ENCODE peak calls at places on chromosomes 1 and 21, in seven cellular contexts. O is PC-3; I is left ventricle myocardium inferior; A is CD4-positive, alpha-beta memory T cell; Z is upper lobe of right lung; B is OCI-LY7; T is lower lobe of right lung. E is an unnamed sample.
A peak's percentile ranks its signal among the peaks of the same experiment; 100 is the strongest.

GRCh38 chr1:111320066-111320879 is 29.6 kb downstream of the CHIA start:
- DNase-seq in Z (no peak), T (no peak), B (no peak), A (no peak), O (no peak), I (no peak), E (no peak)

GRCh38 chr1:28910379-28911125 is 3.8 kb upstream of the EPB41 start:
- DNase-seq in I (no peak), B (no peak), T (no peak), O (no peak), A (no peak), Z (no peak), E (no peak)

GRCh38 chr1:59455206-59455605 is 158.3 kb downstream of the FGGY start:
- DNase-seq in B (no peak), Z (no peak), O (peak; percentile 78), I (no peak), A (no peak), T (no peak), E (no peak)

GRCh38 chr1:228085287-228085926 is 2.9 kb downstream of the ARF1 start:
- DNase-seq in O (peak; percentile 45), A (no peak), I (peak; percentile 21), T (peak; percentile 49), B (no peak), Z (peak; percentile 64), E (no peak)

GRCh38 chr21:25638634-25639166 is 358 bp upstream of the JAM2 start:
- DNase-seq in T (no peak), I (no peak), B (peak; percentile 13), O (no peak), A (no peak), Z (no peak), E (no peak)

GRCh38 chr1:236066828-236067386 is 2.0 kb upstream of the NID1 start:
- DNase-seq in A (peak; percentile 90), O (no peak), B (no peak), Z (peak; percentile 79), T (peak; percentile 79), I (peak; percentile 72), E (peak; percentile 94)

GRCh38 chr1:62685431-62685859 is 2.7 kb downstream of the DOCK7 start:
- DNase-seq in O (peak; percentile 12), Z (no peak), B (no peak), A (no peak), T (no peak), I (no peak), E (no peak)

GRCh38 chr1:228140724-228141081 is 624 bp downstream of the GUK1 start:
- DNase-seq in Z (no peak), I (no peak), B (peak; percentile 26), T (no peak), O (no peak), A (no peak), E (no peak)

GRCh38 chr1:188937965-188938551 is 1539.6 kb downstream of the BRINP3 start:
- DNase-seq in T (no peak), Z (no peak), B (no peak), O (peak; percentile 16), I (no peak), A (no peak), E (no peak)

GRCh38 chr1:10841059-10841458 is 44.6 kb upstream of the CASZ1 start:
- DNase-seq in O (no peak), B (no peak), A (no peak), T (no peak), I (no peak), Z (no peak), E (no peak)

GRCh38 chr1:11564237-11564636 is 85.3 kb downstream of the DISP3 start:
- DNase-seq in I (no peak), O (no peak), A (no peak), T (no peak), B (no peak), Z (no peak), E (no peak)

GRCh38 chr1:58246549-58246948 is 300.0 kb downstream of the OMA1 start:
- DNase-seq in B (no peak), T (no peak), O (no peak), I (no peak), A (no peak), Z (no peak), E (no peak)

GRCh38 chr1:1092149-1092855 is 18.2 kb upstream of the RNF223 start:
- DNase-seq in I (peak; percentile 11), Z (peak; percentile 63), A (no peak), T (peak; percentile 39), B (no peak), O (no peak), E (no peak)

GRCh38 chr1:155026588-155026987 is 7.0 kb downstream of the DCST2 start:
- DNase-seq in I (no peak), B (no peak), Z (no peak), A (no peak), T (no peak), O (peak; percentile 71), E (no peak)

GRCh38 chr1:164784960-164785359 is 226.0 kb downstream of the PBX1 start:
- DNase-seq in B (no peak), T (no peak), Z (no peak), O (no peak), I (no peak), A (no peak), E (no peak)

GRCh38 chr1:195113471-195113870 is 1494.8 kb downstream of the KCNT2 start:
- DNase-seq in I (no peak), Z (no peak), O (no peak), B (no peak), T (no peak), A (no peak), E (no peak)

GRCh38 chr1:106523448-106523847 is 533.0 kb upstream of the PRMT6 start:
- DNase-seq in I (no peak), Z (no peak), A (no peak), O (no peak), T (no peak), B (no peak), E (no peak)

GRCh38 chr1:23101891-23102688 is 66.6 kb downstream of the LUZP1 start:
- DNase-seq in O (peak; percentile 85), A (no peak), Z (no peak), T (no peak), I (no peak), B (no peak), E (no peak)

GRCh38 chr1:195141294-195141693 is 1466.9 kb downstream of the KCNT2 start:
- DNase-seq in O (no peak), B (peak; percentile 3), A (no peak), Z (no peak), T (no peak), I (no peak), E (no peak)

GRCh38 chr1:173016409-173016808 is 34.3 kb downstream of the TNFSF18 start:
- DNase-seq in I (no peak), A (no peak), T (no peak), O (no peak), Z (no peak), B (no peak), E (no peak)
- H3K4me1 ChIP-seq in I (no peaks in the 10 kb centered on the region), A (no peaks in the 10 kb centered on the region), T (no peaks in the 10 kb centered on the region), O (no peaks in the 10 kb centered on the region), Z (no peaks in the 10 kb centered on the region), B (peaks cover 56% of the 10 kb centered on the region), E (no peaks in the 10 kb centered on the region)

GRCh38 chr1:48229309-48229708 is 6.8 kb downstream of the SLC5A9 start:
- DNase-seq in B (no peak), A (no peak), T (no peak), O (no peak), I (no peak), Z (no peak), E (no peak)

GRCh38 chr1:48225579-48225978 is 3.1 kb downstream of the SLC5A9 start:
- DNase-seq in O (no peak), A (no peak), I (no peak), B (no peak), T (no peak), Z (no peak), E (no peak)

GRCh38 chr1:48227165-48228013 is 4.9 kb downstream of the SLC5A9 start:
- DNase-seq in Z (no peak), I (no peak), T (no peak), B (peak; percentile 58), A (no peak), O (no peak), E (no peak)

GRCh38 chr1:48232722-48233121 is 10.2 kb downstream of the SLC5A9 start:
- DNase-seq in B (no peak), A (no peak), I (no peak), Z (no peak), O (no peak), T (no peak), E (no peak)

GRCh38 chr1:48228156-48228555 is 5.6 kb downstream of the SLC5A9 start:
- DNase-seq in T (no peak), Z (no peak), O (no peak), A (no peak), I (no peak), B (no peak), E (no peak)
- H3K4me3 ChIP-seq in T (no peak overlapping the region), Z (no peak overlapping the region), O (no peak overlapping the region), A (no peak overlapping the region), I (no peak overlapping the region), B (no peak overlapping the region), E (no peak overlapping the region)

GRCh38 chr21:43975469-43976098 is 36.5 kb upstream of the TRAPPC10 start:
- DNase-seq in I (peak; percentile 76), T (peak; percentile 86), Z (peak; percentile 89), A (peak; percentile 83), B (peak; percentile 71), O (peak; percentile 78), E (peak; percentile 87)

GRCh38 chr21:43976661-43977060 is 35.4 kb upstream of the TRAPPC10 start:
- DNase-seq in O (peak; percentile 45), T (no peak), B (no peak), Z (no peak), A (no peak), I (no peak), E (no peak)

GRCh38 chr21:43972850-43973633 is 39.1 kb upstream of the TRAPPC10 start:
- DNase-seq in B (no peak), T (no peak), Z (no peak), A (no peak), I (no peak), O (no peak), E (no peak)

GRCh38 chr21:43973634-43973955 is 38.5 kb upstream of the TRAPPC10 start:
- DNase-seq in A (no peak), B (no peak), O (no peak), T (no peak), Z (no peak), I (no peak), E (no peak)

DNA sequence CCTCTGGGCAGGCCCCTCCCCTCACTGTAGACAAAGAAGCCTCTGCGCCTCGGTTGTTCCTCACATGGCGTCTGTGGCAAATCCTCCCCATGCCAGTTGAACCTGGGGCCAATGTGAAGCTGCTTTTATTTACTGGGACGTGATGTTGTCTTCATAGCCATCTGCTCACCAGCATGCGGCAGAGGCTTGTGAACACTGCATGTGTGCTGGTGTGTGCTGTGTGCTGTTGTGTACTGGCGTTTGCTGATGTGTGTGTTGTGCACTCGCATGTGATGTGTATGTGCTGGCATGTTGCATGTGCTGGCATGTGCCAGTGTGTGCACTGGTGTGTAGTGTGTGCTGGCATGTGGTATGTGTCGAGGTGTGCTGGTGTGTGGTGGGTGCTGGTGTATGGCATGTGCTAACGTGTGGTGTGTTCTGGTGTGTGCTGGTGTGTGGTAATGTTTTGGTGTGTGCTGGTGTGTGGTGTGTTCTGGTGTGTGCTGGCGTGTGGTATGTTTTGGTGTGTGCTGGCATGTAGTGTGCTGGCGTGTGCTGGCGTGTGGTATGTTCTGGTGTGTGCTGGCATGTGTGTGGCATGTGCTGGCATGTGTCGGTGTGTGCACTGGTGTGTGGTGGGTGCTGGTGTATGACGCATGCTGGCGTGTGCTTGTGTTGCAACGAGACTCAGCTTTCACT is 37.2 kb upstream of the TRAPPC10 start:
- DNase-seq in B (no peak), Z (no peak), T (no peak), O (no peak), A (no peak), I (no peak), E (no peak)
- H3K4me1 ChIP-seq in B (no peaks in the 10 kb centered on the region), Z (peaks cover 14% of the 10 kb centered on the region), T (peaks cover 16% of the 10 kb centered on the region), O (peaks cover 20% of the 10 kb centered on the region), A (peaks cover 3% of the 10 kb centered on the region), I (peaks cover 13% of the 10 kb centered on the region), E (no peaks in the 10 kb centered on the region)

GRCh38 chr1:81635816-81636215 is 164.9 kb upstream of the ADGRL2 start:
- DNase-seq in O (no peak), B (no peak), A (no peak), T (no peak), Z (no peak), I (no peak), E (no peak)
- H3K4me3 ChIP-seq in O (no peak overlapping the region), B (no peak overlapping the region), A (no peak overlapping the region), T (no peak overlapping the region), Z (no peak overlapping the region), I (no peak overlapping the region), E (no peak overlapping the region)